ENCODE peak calls at places on chromosomes 11 and 22, in ten cellular contexts. P is GM12878, S is body of pancreas, T is tibial nerve, H is A549, V is stomach, Q is esophagus squamous epithelium, G is K562, C is transverse colon, L is IMR-90. A is an unnamed sample.

GRCh38 chr11:57567210-57567511 is 311 bp downstream of the UBE2L6 start:
- DNase-seq in L (peak; percentile 13), C (peak; percentile 34), P (no peak), S (no peak), Q (no peak), T (no peak), H (no peak), V (no peak), G (no peak), A (no peak)

GRCh38 chr11:86916330-86916729 is 38.9 kb downstream of the FZD4 start:
- DNase-seq in P (no peak), T (no peak), H (peak; percentile 60), C (no peak), Q (no peak), V (no peak), G (no peak), S (no peak), L (peak; percentile 76), A (no peak)

GRCh38 chr22:41442240-41442792 is 4.3 kb downstream of the TOB2 start:
- DNase-seq in P (no peak), Q (no peak), H (no peak), G (no peak), S (no peak), V (no peak), T (no peak), C (no peak), L (no peak), A (no peak)

GRCh38 chr22:37178350-37179125 is 9.5 kb downstream of the C1QTNF6 start:
- DNase-seq in L (no peak), Q (no peak), T (no peak), S (no peak), G (no peak), V (peak; percentile 68), P (no peak), H (no peak), C (peak; percentile 76), A (peak; percentile 78)

GRCh38 chr22:21734540-21735197 is 925 bp downstream of the YPEL1 start:
- DNase-seq in Q (no peak), T (no peak), G (no peak), S (no peak), L (no peak), V (no peak), P (no peak), C (no peak), H (no peak), A (no peak)

GRCh38 chr22:44325718-44326548 is 13.2 kb upstream of the SHISAL1 start:
- DNase-seq in L (peak; percentile 64), H (no peak), T (no peak), S (no peak), V (no peak), P (no peak), G (no peak), Q (no peak), C (no peak), A (no peak)

GRCh38 chr22:35325209-35325608 is 25.5 kb downstream of the TOM1 start:
- DNase-seq in P (no peak), H (no peak), L (no peak), S (no peak), C (no peak), Q (no peak), G (no peak), T (no peak), V (no peak), A (no peak)

GRCh38 chr11:64885367-64886286 is 7.2 kb upstream of the EHD1 start:
- DNase-seq in H (no peak), V (no peak), Q (no peak), S (no peak), G (peak; percentile 95), L (peak; percentile 94), T (no peak), P (no peak), C (no peak), A (peak; percentile 73)

GRCh38 chr11:70158201-70158600 is 44.9 kb upstream of the FADD start:
- DNase-seq in C (no peak), T (no peak), P (no peak), L (peak; percentile 19), H (peak; percentile 35), S (no peak), G (peak; percentile 44), V (no peak), Q (no peak), A (no peak)

GRCh38 chr11:59185412-59185811 is 13.5 kb downstream of the DTX4 start:
- DNase-seq in C (peak; percentile 43), Q (no peak), S (no peak), T (no peak), G (no peak), H (no peak), V (no peak), L (no peak), P (no peak), A (no peak)

GRCh38 chr11:57646756-57647303 is 2.9 kb downstream of the YPEL4 start:
- DNase-seq in L (no peak), P (no peak), S (no peak), V (no peak), G (no peak), T (no peak), C (no peak), Q (no peak), H (no peak), A (no peak)

GRCh38 chr11:57597971-57598830 is 716 bp downstream of the SERPING1 start:
- DNase-seq in P (no peak), Q (no peak), S (peak; percentile 61), T (peak; percentile 74), G (peak; percentile 9), C (peak; percentile 62), H (no peak), V (peak; percentile 50), L (peak; percentile 24), A (peak; percentile 79)

GRCh38 chr11:62832346-62833234 is at the start of gene TEX54:
- DNase-seq in G (no peak), Q (no peak), H (no peak), P (no peak), V (peak; percentile 32), C (peak; percentile 43), S (peak; percentile 50), T (no peak), L (peak; percentile 22), A (peak; percentile 85)

GRCh38 chr11:11841121-11841604 is 609 bp upstream of the USP47 start:
- DNase-seq in S (no peak), C (peak; percentile 48), T (no peak), G (peak; percentile 73), H (peak; percentile 55), Q (no peak), L (no peak), V (peak; percentile 33), P (no peak), A (no peak)

GRCh38 chr11:43923327-43924111 is 18.9 kb upstream of the C11orf96 start:
- DNase-seq in P (no peak), H (no peak), T (peak; percentile 46), G (no peak), S (no peak), L (peak; percentile 92), V (no peak), C (no peak), Q (no peak), A (no peak)
- H3K4me1 ChIP-seq in P (no peaks in the 10 kb centered on the region), H (peaks cover 25% of the 10 kb centered on the region), T (no peaks in the 10 kb centered on the region), G (peaks cover 25% of the 10 kb centered on the region), S (no peaks in the 10 kb centered on the region), L (peaks cover 42% of the 10 kb centered on the region), V (peaks cover 85% of the 10 kb centered on the region), C (peaks cover 55% of the 10 kb centered on the region), Q (peaks cover 63% of the 10 kb centered on the region), A (peaks cover 67% of the 10 kb centered on the region)

DNA sequence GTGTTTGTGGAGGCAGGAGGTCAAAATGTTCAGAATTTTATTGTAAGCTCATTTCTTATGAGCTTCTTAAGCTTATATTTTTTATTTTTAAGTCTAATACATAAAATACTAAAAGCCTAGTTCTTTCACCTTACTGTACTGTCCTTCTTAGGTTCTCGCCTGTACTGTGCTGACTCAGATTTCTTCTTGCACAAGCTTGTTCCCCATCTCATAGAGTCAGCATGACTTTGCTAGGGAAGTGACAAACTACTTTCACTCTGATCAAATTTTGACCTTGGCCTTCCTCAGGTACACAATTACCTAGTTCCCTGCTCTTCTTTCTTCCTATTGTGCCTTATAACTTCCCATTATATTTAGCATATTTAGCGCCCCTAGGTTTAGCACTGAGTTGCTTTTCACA is 81.5 kb downstream of the STK33 start:
- DNase-seq in S (no peak), H (no peak), T (no peak), L (no peak), G (no peak), P (no peak), Q (no peak), C (no peak), V (no peak), A (no peak)
- TF ChIP-seq POLR2A in S (no peak), H (no peak), T (no peak), L (no peak), G (no peak), P (no peak), Q (no peak), C (no peak), V (no peak), A (no peak)

GRCh38 chr11:3835100-3835485 is 5.7 kb downstream of the RHOG start:
- DNase-seq in T (no peak), V (no peak), Q (no peak), G (peak; percentile 83), C (peak; percentile 27), S (no peak), P (no peak), H (no peak), L (peak; percentile 27), A (peak; percentile 33)

GRCh38 chr11:3831378-3832239 is 9.2 kb downstream of the RHOG start:
- DNase-seq in L (no peak), P (no peak), S (no peak), Q (no peak), C (no peak), G (peak; percentile 82), V (peak; percentile 40), H (no peak), T (no peak), A (peak; percentile 83)

GRCh38 chr11:3832816-3833215 is 7.9 kb downstream of the RHOG start:
- DNase-seq in C (no peak), L (no peak), V (no peak), P (no peak), H (no peak), T (no peak), Q (no peak), G (no peak), S (no peak), A (peak; percentile 59)

GRCh38 chr11:3834349-3835099 is 6.2 kb downstream of the RHOG start:
- DNase-seq in L (no peak), C (peak; percentile 59), V (peak; percentile 40), T (peak; percentile 27), H (no peak), S (no peak), G (peak; percentile 96), Q (no peak), P (no peak), A (peak; percentile 91)

DNA sequence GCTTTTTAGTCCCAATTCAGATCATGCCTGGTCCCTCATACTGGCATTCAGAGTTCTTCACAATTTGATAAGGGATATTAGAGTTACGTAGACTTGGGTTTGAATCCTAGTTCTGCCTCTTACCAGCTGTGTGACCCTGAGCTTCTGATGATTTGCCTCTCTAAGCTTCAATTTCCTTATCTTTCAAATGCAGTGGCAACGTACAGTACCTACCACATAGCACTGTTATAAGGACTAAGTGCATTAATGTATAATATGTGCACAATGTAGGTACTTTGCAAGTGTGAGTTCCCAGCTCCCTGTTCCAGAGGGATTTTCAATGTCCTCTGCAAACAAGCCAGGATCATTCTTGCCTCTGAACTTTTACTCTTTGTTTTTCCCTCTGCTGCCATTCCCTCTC is 7.3 kb downstream of the RHOG start:
- DNase-seq in S (no peak), C (no peak), L (no peak), H (no peak), T (no peak), P (no peak), V (no peak), G (no peak), Q (no peak), A (no peak)
- H3K4me1 ChIP-seq in S (peaks cover 27% of the 10 kb centered on the region), C (peaks cover 72% of the 10 kb centered on the region), L (peaks cover 13% of the 10 kb centered on the region), H (peaks cover 25% of the 10 kb centered on the region), T (no peaks in the 10 kb centered on the region), P (peaks cover 40% of the 10 kb centered on the region), V (peaks cover 91% of the 10 kb centered on the region), G (peaks cover 75% of the 10 kb centered on the region), Q (peaks cover 59% of the 10 kb centered on the region), A (peaks cover 72% of the 10 kb centered on the region)

GRCh38 chr22:47328550-47329243 is 566.2 kb downstream of the TBC1D22A start:
- DNase-seq in H (peak; percentile 67), L (peak; percentile 96), T (peak; percentile 23), S (no peak), V (no peak), Q (no peak), G (peak; percentile 40), P (no peak), C (no peak), A (no peak)
- TF ChIP-seq POLR2A in H (no peak), L (no peak), T (no peak), S (no peak), V (no peak), Q (no peak), G (no peak), P (no peak), C (no peak), A (no peak)

A was measured in spleen.